ENCODE peak calls at places on chromosomes 11 and 22, in five cellular contexts. L is colonic mucosa, E is kidney, B is A549, W is HepG2. S is an unnamed sample.
A peak's percentile ranks its signal among the peaks of the same experiment; 100 is the strongest.

GRCh38 chr22:19527321-19527721 is 3.1 kb upstream of the CLDN5 start:
- DNase-seq in L (no peak), E (no peak), B (no peak), W (no peak), S (no peak)

GRCh38 chr11:99693941-99694492 is 673.3 kb downstream of the CNTN5 start:
- DNase-seq in L (no peak), E (no peak), B (peak; percentile 80), W (peak; percentile 3), S (peak; percentile 34)

GRCh38 chr22:30406400-30406799 is 9.6 kb downstream of the SEC14L2 start:
- DNase-seq in L (no peak), E (no peak), B (no peak), W (no peak), S (no peak)

GRCh38 chr22:26884921-26885320 is 227.5 kb downstream of the MIAT start:
- DNase-seq in L (no peak), E (no peak), B (no peak), W (no peak), S (no peak)

GRCh38 chr11:117072517-117073218 is 25.6 kb downstream of the SIK3 start:
- DNase-seq in L (no peak), E (no peak), B (peak; percentile 87), W (peak; percentile 93), S (no peak)

GRCh38 chr11:10866893-10867331 is 9.1 kb upstream of the ZBED5 start:
- DNase-seq in L (no peak), E (no peak), B (no peak), W (no peak), S (no peak)

GRCh38 chr22:25898707-25899365 is 156.8 kb downstream of the MYO18B start:
- DNase-seq in L (no peak), E (no peak), B (peak; percentile 14), W (peak; percentile 9), S (no peak)

GRCh38 chr11:69832561-69833413 is 13.6 kb upstream of the FGF3 start:
- DNase-seq in L (no peak), E (no peak), B (no peak), W (no peak), S (no peak)

GRCh38 chr11:35717043-35717442 is 54.5 kb downstream of the TRIM44 start:
- DNase-seq in L (no peak), E (no peak), B (no peak), W (no peak), S (no peak)

GRCh38 chr11:46277313-46277622 is 194 bp upstream of the CREB3L1 start:
- DNase-seq in L (no peak), E (no peak), B (no peak), W (no peak), S (no peak)

GRCh38 chr22:27747396-27748256 is 53.9 kb downstream of the MN1 start:
- DNase-seq in L (no peak), E (no peak), B (no peak), W (no peak), S (no peak)

GRCh38 chr11:10302744-10303557 is 1.9 kb upstream of the ADM start:
- DNase-seq in L (peak; percentile 98), E (peak; percentile 97), B (peak; percentile 67), W (peak; percentile 70), S (peak; percentile 73)

GRCh38 chr22:48491451-48491941 is 1336.2 kb downstream of the BRD1 start:
- DNase-seq in L (no peak), E (no peak), B (peak; percentile 56), W (no peak), S (no peak)

GRCh38 chr11:118263694-118264567 is at the start of gene MPZL2:
- DNase-seq in L (peak; percentile 90), E (peak; percentile 85), B (no peak), W (peak; percentile 81), S (peak; percentile 64)

GRCh38 chr11:3196161-3197043 is 22.2 kb downstream of the MRGPRG start:
- DNase-seq in L (no peak), E (peak; percentile 72), B (no peak), W (no peak), S (no peak)

GRCh38 chr11:20131744-20132666 is 28.3 kb downstream of the DBX1 start:
- DNase-seq in L (peak; percentile 66), E (peak; percentile 78), B (peak; percentile 70), W (peak; percentile 35), S (no peak)

GRCh38 chr22:31829505-31829904 is 75.7 kb downstream of the DEPDC5 start:
- DNase-seq in L (no peak), E (no peak), B (peak; percentile 81), W (peak; percentile 46), S (no peak)

GRCh38 chr11:34855754-34856095 is 60.5 kb downstream of the APIP start:
- DNase-seq in L (no peak), E (no peak), B (peak; percentile 12), W (no peak), S (no peak)

GRCh38 chr22:37234736-37235711 is 9.0 kb downstream of the RAC2 start:
- DNase-seq in L (no peak), E (no peak), B (no peak), W (no peak), S (no peak)

GRCh38 chr11:114846040-114846791 is 167.9 kb downstream of the NXPE2 start:
- DNase-seq in L (no peak), E (no peak), B (peak; percentile 10), W (no peak), S (no peak)

DNA sequence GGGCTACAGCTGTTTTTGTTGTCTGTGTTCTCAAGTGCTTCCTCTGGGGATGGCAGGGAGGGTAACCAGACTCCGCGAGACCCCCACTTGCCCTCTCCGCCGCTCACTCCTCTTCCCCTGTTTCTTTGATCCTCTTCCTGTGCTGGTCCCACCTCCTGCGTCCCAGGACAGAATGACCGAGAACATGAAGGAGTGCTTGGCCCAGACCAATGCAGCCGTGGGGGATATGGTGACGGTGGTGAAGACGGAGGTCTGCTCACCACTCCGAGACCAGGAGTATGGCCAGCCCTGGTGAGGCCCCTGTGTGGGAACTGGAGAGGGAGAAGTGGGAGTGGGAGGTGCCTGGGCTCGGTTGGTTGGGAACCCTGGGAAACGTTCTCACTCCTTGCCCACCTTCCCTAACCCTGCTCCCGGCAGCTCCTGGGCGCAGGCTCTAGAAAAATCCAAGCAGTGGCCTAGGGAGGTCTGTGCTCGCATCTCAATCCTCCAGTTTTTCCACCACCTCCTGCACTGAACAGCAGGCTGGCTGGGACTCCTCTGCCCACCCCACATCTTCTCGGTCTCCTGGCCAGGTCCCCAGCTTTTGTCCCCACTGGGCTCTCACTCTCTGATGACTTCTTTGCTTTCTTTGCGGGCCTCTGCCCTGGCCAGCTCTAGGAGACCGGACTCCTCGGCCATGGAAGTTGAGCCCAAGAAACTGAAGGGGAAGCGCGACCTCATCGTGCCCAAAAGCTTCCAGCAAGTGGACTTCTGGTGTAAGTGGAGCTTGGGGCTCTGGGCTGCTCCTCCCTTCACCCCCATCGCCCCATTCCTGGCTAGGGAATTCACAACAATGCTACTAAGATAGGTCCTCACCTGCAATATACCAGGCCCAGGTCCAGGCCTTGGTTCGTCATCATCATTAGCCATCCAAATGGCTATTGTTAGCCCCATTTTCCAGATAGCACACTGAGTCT is 35.4 kb downstream of the PRDM11 start:
- DNase-seq in L (no peak), E (no peak), B (no peak), W (no peak), S (no peak)
- H3K4me3 ChIP-seq in L (no peak overlapping the region), E (peak overlapping the region; percentile 57), B (peak overlapping the region; percentile 64), W (peak overlapping the region; percentile 58), S (no peak overlapping the region)

GRCh38 chr11:123187670-123188507 is 7.2 kb downstream of the CLMP start:
- DNase-seq in L (no peak), E (no peak), B (no peak), W (no peak), S (no peak)

GRCh38 chr11:123186291-123186690 is 8.8 kb downstream of the CLMP start:
- DNase-seq in L (no peak), E (no peak), B (no peak), W (no peak), S (no peak)

GRCh38 chr11:123187221-123187620 is 7.8 kb downstream of the CLMP start:
- DNase-seq in L (no peak), E (no peak), B (no peak), W (no peak), S (no peak)

GRCh38 chr11:123190504-123190903 is 4.5 kb downstream of the CLMP start:
- DNase-seq in L (no peak), E (no peak), B (no peak), W (no peak), S (no peak)

GRCh38 chr11:123188508-123189165 is 6.4 kb downstream of the CLMP start:
- DNase-seq in L (no peak), E (no peak), B (no peak), W (no peak), S (no peak)
- H3K4me3 ChIP-seq in L (no peak overlapping the region), E (no peak overlapping the region), B (no peak overlapping the region), W (no peak overlapping the region), S (no peak overlapping the region)

GRCh38 chr22:49847751-49848689 is 5.6 kb upstream of the ZBED4 start:
- DNase-seq in L (peak; percentile 36), E (peak; percentile 77), B (no peak), W (no peak), S (no peak)

GRCh38 chr22:49848690-49849160 is 4.9 kb upstream of the ZBED4 start:
- DNase-seq in L (no peak), E (peak; percentile 71), B (no peak), W (no peak), S (no peak)

GRCh38 chr22:49849161-49850020 is 4.3 kb upstream of the ZBED4 start:
- DNase-seq in L (peak; percentile 43), E (peak; percentile 75), B (no peak), W (no peak), S (no peak)

GRCh38 chr22:49850959-49851815 is 2.5 kb upstream of the ZBED4 start:
- DNase-seq in L (no peak), E (no peak), B (no peak), W (no peak), S (no peak)

DNA sequence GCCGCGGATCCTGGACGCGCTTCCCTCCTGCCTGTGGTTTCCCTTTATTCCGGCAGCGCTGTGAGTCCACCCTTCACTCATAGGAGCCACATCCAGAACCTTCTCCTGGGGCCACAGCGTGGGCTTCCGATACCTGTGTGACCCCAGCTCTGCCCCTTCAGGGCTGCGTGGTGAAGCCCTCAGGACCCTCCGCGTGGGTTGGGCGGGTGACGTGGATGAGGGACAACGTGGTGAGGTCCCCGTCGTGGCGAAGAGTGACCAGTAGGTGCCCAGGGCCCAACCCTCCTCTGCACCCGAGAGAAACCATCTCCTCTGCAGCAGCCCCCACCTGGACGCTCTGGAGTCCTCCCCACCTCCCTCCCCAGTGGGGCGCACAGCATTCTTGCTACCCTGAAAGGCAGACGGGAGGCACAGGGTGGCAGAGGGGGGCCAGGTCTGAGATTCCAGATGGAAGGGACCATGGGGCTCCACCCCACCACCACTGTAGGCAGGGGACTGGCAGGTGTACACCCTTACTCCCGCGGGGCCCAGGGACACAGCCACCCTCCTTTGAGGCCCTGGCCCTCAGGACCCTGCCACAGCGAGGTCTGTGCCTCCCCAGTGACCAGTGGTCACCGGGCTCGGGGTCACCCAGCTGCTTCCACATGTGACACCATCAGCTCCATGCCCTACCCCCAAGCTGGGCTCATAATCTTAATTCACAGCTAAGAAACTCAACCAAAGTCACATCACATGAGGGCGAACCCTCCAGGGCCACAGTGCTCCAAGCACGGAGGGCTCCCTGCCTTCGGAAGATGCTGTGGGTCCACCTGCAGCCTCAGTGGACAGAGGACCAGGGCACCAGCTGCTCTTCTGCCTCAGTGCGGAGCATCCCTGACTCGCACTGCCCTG is 3.4 kb upstream of the ZBED4 start:
- DNase-seq in L (no peak), E (no peak), B (no peak), W (no peak), S (no peak)
- H3K4me3 ChIP-seq in L (no peak overlapping the region), E (no peak overlapping the region), B (no peak overlapping the region), W (no peak overlapping the region), S (no peak overlapping the region)

DNA sequence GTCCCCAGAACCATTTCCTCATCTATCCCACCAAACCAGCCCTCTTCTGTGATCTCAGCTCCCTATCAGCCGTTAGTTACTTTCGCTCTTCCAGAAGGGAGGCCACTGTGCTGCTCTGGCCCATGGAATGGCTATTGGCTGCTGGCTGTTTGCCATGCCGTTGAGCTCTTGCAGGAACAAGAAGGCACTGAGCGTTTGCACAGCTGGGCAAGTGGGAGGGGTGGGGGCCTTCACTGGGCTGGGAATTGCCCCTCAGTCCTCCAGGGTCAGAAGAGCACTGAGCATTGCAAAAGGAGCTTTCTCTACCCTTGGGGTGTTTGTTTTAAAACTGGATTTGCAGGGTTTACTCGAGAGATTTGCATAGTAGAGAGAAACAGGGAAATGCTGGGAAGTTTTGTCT is 129.0 kb upstream of the PARVA start:
- DNase-seq in L (peak; percentile 94), E (peak; percentile 96), B (peak; percentile 23), W (peak; percentile 69), S (peak; percentile 100)
- H3K4me3 ChIP-seq in L (no peak overlapping the region), E (no peak overlapping the region), B (no peak overlapping the region), W (no peak overlapping the region), S (no peak overlapping the region)

S was measured in LNCaP clone FGC.